ENCODE peak calls at places on chromosomes 2 and 18, in ten cellular contexts. R is vagina, A is body of pancreas, O is lower leg skin, K is endothelial cell of umbilical vein, W is GM12878, F is HepG2, S is heart left ventricle, G is transverse colon, V is IMR-90. N is an unnamed sample.

GRCh38 chr2:84649487-84650142 is 133.3 kb downstream of the DNAH6 start:
- DNase-seq in O (no peak), K (no peak), S (no peak), G (no peak), W (no peak), V (no peak), A (no peak), R (no peak), F (no peak), N (no peak)

GRCh38 chr18:23935804-23936203 is 78.8 kb upstream of the TTC39C start:
- DNase-seq in S (no peak), A (no peak), V (no peak), W (no peak), G (peak), K (no peak), O (no peak), F (no peak), R (peak), N (no peak)

GRCh38 chr18:46624127-46624526 is 32.9 kb downstream of the LOXHD1 start:
- DNase-seq in G (no peak), O (no peak), W (no peak), S (no peak), A (no peak), F (no peak), K (no peak), V (no peak), R (peak), N (no peak)

GRCh38 chr2:69437751-69438154 is 518 bp upstream of the NFU1 start:
- DNase-seq in V (no peak), K (no peak), G (peak), A (peak), W (no peak), R (no peak), F (no peak), O (peak), S (no peak), N (no peak)

GRCh38 chr2:186853871-186854435 is 5.0 kb upstream of the ZSWIM2 start:
- DNase-seq in K (peak), S (no peak), F (no peak), W (no peak), G (no peak), O (no peak), R (no peak), V (peak), A (no peak), N (no peak)

GRCh38 chr2:241849616-241850543 is 8.8 kb downstream of the PDCD1 start:
- DNase-seq in R (no peak), K (no peak), O (no peak), F (peak), G (no peak), V (no peak), W (no peak), A (no peak), S (peak), N (no peak)

GRCh38 chr2:38417745-38418689 is 40.9 kb upstream of the ATL2 start:
- DNase-seq in R (no peak), G (no peak), A (no peak), S (no peak), K (no peak), F (no peak), W (no peak), O (no peak), V (no peak), N (no peak)

GRCh38 chr2:157333304-157334047 is 7.9 kb upstream of the ERMN start:
- DNase-seq in S (no peak), W (no peak), V (no peak), F (no peak), A (no peak), G (no peak), O (no peak), K (no peak), R (no peak), N (no peak)

GRCh38 chr2:235390108-235390815 is 103.6 kb upstream of the AGAP1 start:
- DNase-seq in G (peak), R (no peak), S (no peak), V (peak), F (no peak), W (peak), O (peak), A (no peak), K (no peak), N (no peak)

GRCh38 chr2:105641389-105641811 is 103.3 kb upstream of the NCK2 start:
- DNase-seq in G (no peak), O (peak), R (no peak), F (no peak), V (no peak), S (no peak), W (no peak), A (peak), K (no peak), N (no peak)

GRCh38 chr2:50395510-50396300 is 636.2 kb downstream of the NRXN1 start:
- DNase-seq in F (no peak), V (no peak), A (no peak), O (no peak), W (no peak), K (no peak), G (no peak), S (no peak), R (no peak), N (no peak)

GRCh38 chr2:28855193-28855592 is 14.9 kb downstream of the TRMT61B start:
- DNase-seq in G (no peak), F (no peak), O (no peak), W (no peak), V (peak), R (no peak), S (no peak), A (no peak), K (no peak), N (no peak)

GRCh38 chr2:195304310-195304709 is 352.7 kb upstream of the SLC39A10 start:
- DNase-seq in A (no peak), V (peak), F (peak), S (no peak), W (no peak), K (peak), O (no peak), G (no peak), R (no peak), N (no peak)

GRCh38 chr18:35296079-35296478 is 6.0 kb upstream of the ZSCAN30 start:
- DNase-seq in F (no peak), W (no peak), O (no peak), A (no peak), R (no peak), S (no peak), G (no peak), K (no peak), V (no peak), N (no peak)

GRCh38 chr2:230714122-230714453 is 1.4 kb downstream of the CAB39 start:
- DNase-seq in O (no peak), V (peak), R (no peak), F (peak), K (peak), G (peak), W (no peak), S (no peak), A (peak), N (no peak)

GRCh38 chr2:162057426-162057825 is 16.6 kb downstream of the DPP4 start:
- DNase-seq in K (no peak), F (no peak), G (no peak), V (no peak), W (no peak), S (no peak), R (no peak), A (no peak), O (no peak), N (no peak)

GRCh38 chr2:180763249-180763989 is 217.0 kb upstream of the UBE2E3 start:
- DNase-seq in F (peak), O (no peak), G (no peak), K (no peak), A (no peak), V (no peak), S (no peak), W (no peak), R (no peak), N (no peak)

GRCh38 chr18:26656944-26657536 is 108.7 kb upstream of the KCTD1 start:
- DNase-seq in R (no peak), S (peak), G (peak), A (peak), F (peak), O (peak), V (peak), W (no peak), K (peak), N (no peak)

GRCh38 chr2:146124741-146125140 is 1604.8 kb upstream of the ZEB2 start:
- DNase-seq in V (peak), R (no peak), S (no peak), G (no peak), F (no peak), O (no peak), A (no peak), W (no peak), K (no peak), N (no peak)

GRCh38 chr2:10091182-10091932 is 11.1 kb upstream of the CYS1 start:
- DNase-seq in V (no peak), K (no peak), A (no peak), W (no peak), R (no peak), S (peak), O (no peak), G (peak), F (no peak), N (no peak)

GRCh38 chr2:205704101-205704741 is 21.9 kb downstream of the NRP2 start:
- DNase-seq in G (peak), W (no peak), F (peak), V (peak), A (no peak), R (no peak), K (peak), O (no peak), S (no peak), N (no peak)

GRCh38 chr2:205705511-205706397 is 23.5 kb downstream of the NRP2 start:
- DNase-seq in F (no peak), K (no peak), V (no peak), G (no peak), R (no peak), S (no peak), O (no peak), A (no peak), W (no peak), N (no peak)

GRCh38 chr2:205709319-205709718 is 27.0 kb downstream of the NRP2 start:
- DNase-seq in R (no peak), O (no peak), A (peak), S (no peak), G (no peak), W (no peak), K (no peak), V (no peak), F (no peak), N (no peak)

GRCh38 chr2:205708231-205708631 is 25.9 kb downstream of the NRP2 start:
- DNase-seq in G (no peak), F (no peak), V (peak), S (no peak), R (no peak), O (no peak), K (peak), W (no peak), A (no peak), N (no peak)

DNA sequence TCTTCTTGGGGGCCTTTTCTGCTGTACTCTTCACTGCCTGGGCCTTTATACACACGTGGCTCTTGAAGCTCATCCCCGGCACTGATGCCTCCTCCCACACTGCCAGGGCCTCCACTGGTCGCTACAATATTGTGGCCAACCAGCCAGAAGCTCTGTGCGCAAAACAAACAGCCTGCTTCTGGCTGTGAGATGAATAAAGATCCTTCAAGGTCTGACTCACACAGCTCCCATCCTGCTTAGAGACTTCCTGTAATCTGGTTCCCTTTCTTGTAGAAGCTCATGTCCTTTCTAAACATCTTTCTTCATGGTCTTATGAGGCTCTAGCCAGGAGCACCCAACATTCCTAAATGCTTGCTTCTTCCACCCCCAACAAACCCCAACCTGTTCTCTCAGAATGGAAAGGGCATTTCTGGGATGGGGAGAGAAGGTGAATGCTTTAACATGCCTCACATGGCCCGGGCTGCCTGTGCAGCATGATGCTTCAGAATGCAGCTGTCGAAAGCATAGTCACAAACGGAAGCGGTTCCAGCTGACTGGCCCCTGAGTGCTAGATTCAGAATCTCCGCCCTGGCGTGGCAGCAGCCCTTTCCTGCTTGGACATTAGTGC is 24.6 kb downstream of the NRP2 start:
- DNase-seq in A (peak), K (peak), O (no peak), G (peak), S (peak), R (no peak), F (no peak), W (peak), V (peak), N (peak)
- TF ChIP-seq POLR2A in A (no peak), K (no peak), O (no peak), G (no peak), S (no peak), R (no peak), F (no peak), W (peak), V (peak), N (no peak)

GRCh38 chr2:188022389-188022788 is 269.3 kb upstream of the GULP1 start:
- DNase-seq in A (no peak), G (no peak), R (no peak), S (no peak), W (no peak), V (no peak), K (no peak), O (no peak), F (no peak), N (no peak)

GRCh38 chr2:188013767-188014166 is 277.9 kb upstream of the GULP1 start:
- DNase-seq in G (no peak), A (no peak), R (no peak), F (no peak), W (no peak), K (no peak), V (no peak), O (no peak), S (no peak), N (no peak)

DNA sequence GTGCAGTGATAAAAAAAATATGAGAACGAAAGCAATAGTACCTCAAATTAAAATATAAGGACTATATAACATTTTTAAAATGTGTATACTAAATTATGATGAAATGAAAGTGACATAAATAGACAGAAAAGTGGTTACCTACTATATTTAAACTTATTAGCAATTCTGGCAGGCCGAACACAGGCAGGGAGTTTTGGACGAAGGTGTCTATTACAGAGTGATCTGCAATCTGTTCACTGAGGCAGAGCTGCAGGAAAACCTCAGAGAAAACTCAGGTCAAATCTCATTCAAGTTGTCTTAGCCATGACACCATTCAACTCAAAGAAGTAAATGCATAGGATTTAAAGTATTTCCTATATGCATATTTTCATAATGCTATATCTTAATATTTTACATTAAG is 274.8 kb upstream of the GULP1 start:
- DNase-seq in F (no peak), G (no peak), R (no peak), K (no peak), O (no peak), V (no peak), A (no peak), W (no peak), S (no peak), N (no peak)
- H3K4me3 ChIP-seq in F (no peak), G (no peak), R (no peak), K (no peak), O (no peak), V (no peak), A (no peak), W (no peak), S (no peak), N (no peak)

DNA sequence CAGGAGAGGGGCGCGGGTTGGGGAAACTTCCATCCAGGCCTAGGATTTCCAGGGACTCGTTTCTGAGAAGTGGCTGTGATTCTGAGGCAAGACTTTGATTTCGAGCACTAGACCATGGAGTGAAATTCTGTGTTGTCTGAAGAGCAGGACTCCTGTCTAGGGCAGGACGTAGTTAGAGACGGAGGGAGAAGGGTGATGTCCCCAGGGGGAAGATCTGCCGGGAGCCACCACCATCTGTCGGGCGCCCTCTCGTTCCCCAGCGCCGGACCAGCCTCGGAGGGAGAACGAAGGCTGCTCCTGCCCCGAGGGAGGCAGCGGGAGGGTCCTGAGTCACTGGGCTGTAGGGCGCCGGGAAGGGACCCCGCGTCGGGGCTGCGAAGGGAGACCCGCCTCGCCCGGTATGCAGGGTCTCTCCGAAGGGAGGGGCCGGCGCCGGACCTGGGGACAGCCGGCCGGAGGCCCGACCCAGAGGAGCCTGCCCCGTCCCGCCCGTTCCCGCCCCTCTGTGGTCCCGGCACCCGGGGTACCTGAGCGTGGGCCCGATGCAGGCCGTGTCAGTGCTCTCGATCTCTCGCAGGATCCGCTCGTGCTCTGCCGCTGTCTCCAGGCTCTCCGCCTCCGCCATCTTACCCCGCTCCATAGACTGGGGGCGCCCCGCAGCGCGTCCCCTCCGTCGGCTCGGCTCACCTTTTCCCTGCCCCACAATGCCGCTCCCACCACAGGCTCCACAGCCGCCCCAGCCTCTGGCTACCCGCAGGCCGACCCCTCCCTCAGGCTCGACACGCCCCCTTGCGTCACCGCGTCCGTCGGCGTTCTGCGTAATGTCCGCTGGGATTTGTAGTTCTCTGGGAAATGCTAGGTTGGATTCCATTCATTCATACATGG is at the start of gene EXOC6B:
- DNase-seq in A (peak), V (peak), R (no peak), O (peak), S (peak), W (peak), K (peak), G (peak), F (peak), N (peak)
- TF ChIP-seq POLR2A in A (peak), V (peak), R (no peak), O (peak), S (peak), W (peak), K (peak), G (peak), F (peak), N (peak)

DNA sequence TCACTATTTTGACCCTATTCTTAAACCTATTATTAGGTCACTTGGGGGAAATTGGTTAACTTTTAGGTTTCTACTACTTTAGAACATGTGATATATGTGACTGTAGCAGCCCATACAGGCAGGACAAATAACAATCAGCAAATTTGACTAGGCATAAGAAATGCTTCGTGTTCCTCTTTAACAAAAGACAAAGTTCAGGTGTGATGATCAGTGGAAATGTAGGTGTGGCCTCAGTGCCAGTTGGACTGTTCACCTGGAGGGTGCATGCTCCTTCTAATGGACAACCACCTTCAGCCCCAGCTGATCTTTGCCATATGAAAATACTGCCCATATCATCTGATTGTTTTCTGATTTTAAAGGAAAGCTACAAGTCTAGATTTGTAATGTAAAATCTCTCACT is 6.4 kb downstream of the PDK1 start:
- DNase-seq in V (no peak), A (no peak), O (no peak), R (no peak), K (no peak), S (no peak), W (no peak), F (no peak), G (peak), N (no peak)
- H3K4me3 ChIP-seq in V (no peak), A (no peak), O (no peak), R (no peak), K (no peak), S (no peak), W (no peak), F (no peak), G (no peak), N (no peak)

GRCh38 chr2:40279001-40279400 is 172.9 kb downstream of the SLC8A1 start:
- DNase-seq in A (no peak), R (no peak), S (no peak), W (no peak), K (peak), O (no peak), V (peak), G (no peak), F (no peak), N (no peak)

GRCh38 chr2:40283111-40283909 is 168.6 kb downstream of the SLC8A1 start:
- DNase-seq in G (no peak), A (no peak), O (no peak), R (no peak), F (no peak), V (peak), S (no peak), K (no peak), W (no peak), N (no peak)

GRCh38 chr2:40279479-40279878 is 172.4 kb downstream of the SLC8A1 start:
- DNase-seq in G (no peak), V (no peak), R (no peak), F (no peak), W (no peak), S (no peak), K (no peak), O (no peak), A (no peak), N (no peak)

GRCh38 chr2:40282428-40282827 is 169.5 kb downstream of the SLC8A1 start:
- DNase-seq in G (no peak), V (peak), O (no peak), R (no peak), A (no peak), F (no peak), W (peak), S (no peak), K (no peak), N (no peak)

DNA sequence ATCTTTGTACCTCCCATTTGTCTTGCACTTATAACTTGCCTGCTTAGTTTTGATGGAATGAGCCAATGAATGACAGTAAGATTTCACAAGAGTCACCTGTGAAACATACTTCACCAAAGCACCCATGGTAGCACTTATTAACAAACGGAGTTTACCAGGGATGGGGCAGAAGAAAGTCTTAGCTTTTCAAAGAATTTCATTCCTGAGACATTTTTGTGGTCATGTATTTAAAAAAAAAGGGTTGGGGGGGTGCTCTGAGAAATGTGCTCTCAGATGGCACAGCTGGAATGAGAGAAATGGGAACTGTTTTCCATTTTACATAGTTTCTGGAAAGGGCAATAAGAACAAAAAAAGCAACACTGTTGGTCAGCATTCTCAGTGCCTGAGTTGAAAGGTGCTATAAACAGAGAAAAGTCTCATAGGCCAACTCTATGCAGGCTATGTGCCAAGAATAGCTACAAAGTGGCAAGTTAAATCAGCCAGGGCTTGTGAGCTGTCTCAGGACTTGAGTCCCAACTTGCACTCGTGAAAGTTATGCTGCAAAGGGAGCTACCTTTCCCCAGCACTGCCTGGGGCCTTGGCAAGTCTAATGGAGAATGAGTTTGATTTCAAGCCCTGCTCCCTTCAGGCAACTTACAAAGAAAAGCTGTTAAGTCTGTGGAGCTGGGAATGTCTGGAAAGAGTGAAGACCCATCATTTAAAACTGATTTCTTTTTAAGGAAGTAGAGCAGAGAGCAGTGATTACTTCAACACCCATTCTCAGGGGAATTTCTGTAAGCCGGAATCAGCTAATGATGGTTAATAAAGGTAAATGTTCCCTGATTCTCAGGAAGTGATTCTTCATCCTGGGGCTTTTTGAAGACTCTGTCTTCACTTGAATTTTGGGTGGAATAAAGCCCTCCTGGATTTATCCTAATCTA is 170.6 kb downstream of the SLC8A1 start:
- DNase-seq in A (no peak), O (peak), K (peak), R (no peak), V (peak), G (no peak), F (no peak), W (peak), S (no peak), N (no peak)
- TF ChIP-seq POLR2A in A (no peak), O (no peak), K (no peak), R (no peak), V (no peak), G (no peak), F (no peak), W (no peak), S (no peak), N (no peak)

N was measured in esophagus squamous epithelium.